ENCODE peak calls at places on chromosomes 13 and 19, in five cellular contexts. W is HS-5, R is psoas muscle, Y is fibroblast of mammary gland, Q is OCI-M1. P is an unnamed sample.

GRCh38 chr13:30580852-30581502 is 36.7 kb upstream of the USPL1 start:
- DNase-seq in W (no peak), Q (no peak), Y (no peak), R (no peak), P (no peak)

GRCh38 chr13:67351915-67352314 is 121.8 kb upstream of the PCDH9 start:
- DNase-seq in Y (peak; percentile 12), Q (no peak), W (no peak), R (no peak), P (no peak)

GRCh38 chr19:36093146-36093662 is 17.7 kb upstream of the OVOL3 start:
- DNase-seq in Y (peak; percentile 17), W (no peak), R (no peak), Q (no peak), P (no peak)

GRCh38 chr13:40777166-40777956 is 6.4 kb upstream of the MRPS31 start:
- DNase-seq in R (no peak), Q (peak; percentile 84), W (no peak), Y (peak; percentile 57), P (peak; percentile 36)

GRCh38 chr19:9952276-9952675 is 16.0 kb upstream of the OLFM2 start:
- DNase-seq in W (no peak), R (no peak), Y (no peak), Q (no peak), P (no peak)

GRCh38 chr13:71813187-71813586 is 53.8 kb downstream of the DACH1 start:
- DNase-seq in Y (no peak), R (no peak), W (no peak), Q (no peak), P (no peak)

GRCh38 chr13:62687727-62688126 is 1272.1 kb upstream of the PCDH20 start:
- DNase-seq in Q (no peak), W (no peak), Y (no peak), R (no peak), P (no peak)

GRCh38 chr19:15264061-15264932 is 32.0 kb upstream of the EPHX3 start:
- DNase-seq in R (peak; percentile 88), W (no peak), Y (peak; percentile 74), Q (peak; percentile 89), P (peak; percentile 82)

GRCh38 chr19:43672061-43672679 is 2.2 kb upstream of the PLAUR start:
- DNase-seq in Q (no peak), Y (no peak), W (no peak), R (no peak), P (no peak)

GRCh38 chr13:107883561-107884175 is 331.7 kb downstream of the LIG4 start:
- DNase-seq in W (no peak), Y (no peak), Q (peak; percentile 91), R (no peak), P (no peak)

P was measured in stimulated activated effector memory CD8-positive, alpha-beta T cell treated with anti-CD3 and anti-CD28 coated beads, Interleukin-12 subunit alpha, Interleukin-12 subunit beta, amount 100 ng/mL, for 72 hours.